ENCODE peak calls at places on chromosomes 13 and 19, in seven cellular contexts. V is fibroblast of gingiva; W is left cardiac atrium; A is K562; M is AG09309; K is stimulated activated naive CD4-positive, alpha-beta T cell; C is retinal pigment epithelial cell. R is an unnamed sample.

GRCh38 chr13:110183925-110184324 is 123.0 kb downstream of the COL4A1 start:
- DNase-seq in V (no peak), W (no peak), A (no peak), M (no peak), K (no peak), C (no peak), R (no peak)

GRCh38 chr13:63628310-63628709 is 2212.7 kb upstream of the PCDH20 start:
- DNase-seq in V (no peak), W (no peak), A (no peak), M (no peak), K (no peak), C (no peak), R (no peak)

GRCh38 chr19:48819366-48819816 is 8.6 kb upstream of the BCAT2 start:
- DNase-seq in V (peak), W (peak), A (no peak), M (peak), K (no peak), C (no peak), R (peak)

GRCh38 chr13:73138967-73139491 is 80.2 kb downstream of the KLF5 start:
- DNase-seq in V (no peak), W (no peak), A (no peak), M (no peak), K (no peak), C (no peak), R (no peak)

GRCh38 chr13:25978961-25979360 is 72.9 kb downstream of the SHISA2 start:
- DNase-seq in V (no peak), W (no peak), A (no peak), M (no peak), K (no peak), C (no peak), R (no peak)

GRCh38 chr13:112842343-112842856 is 126.6 kb upstream of the MCF2L start:
- DNase-seq in V (no peak), W (peak), A (no peak), M (no peak), K (no peak), C (no peak), R (no peak)

GRCh38 chr13:20718958-20719566 is 15.6 kb downstream of the IL17D start:
- DNase-seq in V (no peak), W (no peak), A (no peak), M (no peak), K (no peak), C (no peak), R (no peak)

GRCh38 chr13:95060120-95060519 is 241.1 kb downstream of the ABCC4 start:
- DNase-seq in V (no peak), W (no peak), A (no peak), M (no peak), K (no peak), C (no peak), R (no peak)

GRCh38 chr19:5218963-5219530 is 121.6 kb downstream of the PTPRS start:
- DNase-seq in V (no peak), W (no peak), A (no peak), M (no peak), K (no peak), C (no peak), R (no peak)

GRCh38 chr13:23069571-23069970 is 111.2 kb upstream of the SGCG start:
- DNase-seq in V (peak), W (no peak), A (no peak), M (peak), K (no peak), C (peak), R (peak)

GRCh38 chr19:4316940-4317339 is 12.5 kb downstream of the FSD1 start:
- DNase-seq in V (no peak), W (no peak), A (no peak), M (no peak), K (no peak), C (no peak), R (no peak)

GRCh38 chr19:43465468-43466120 is at the start of gene LYPD3:
- DNase-seq in V (peak), W (peak), A (peak), M (no peak), K (no peak), C (no peak), R (no peak)

GRCh38 chr19:13884726-13885591 is 8.0 kb downstream of the NANOS3 start:
- DNase-seq in V (no peak), W (no peak), A (no peak), M (no peak), K (no peak), C (no peak), R (no peak)

GRCh38 chr13:79802389-79803140 is 321.6 kb downstream of the NDFIP2 start:
- DNase-seq in V (no peak), W (no peak), A (no peak), M (no peak), K (no peak), C (no peak), R (no peak)

GRCh38 chr19:38068851-38069250 is 155.2 kb downstream of the DPF1 start:
- DNase-seq in V (no peak), W (no peak), A (no peak), M (no peak), K (no peak), C (no peak), R (no peak)